ENCODE peak calls at places on chromosomes 5 and 9, in ten cellular contexts. J, O, F, C, L, T, W, V, D and Q are unnamed samples. For H3K36me3, the result is how much of the 10 kb centered on the place peaks cover.

GRCh38 chr5:138663009-138663408 is 87.8 kb upstream of the HSPA9 start:
- DNase-seq in F (no peak), V (no peak), D (peak), L (no peak), C (peak), J (no peak), T (no peak), O (no peak), W (no peak), Q (no peak)

GRCh38 chr5:89030781-89031180 is 147.8 kb upstream of the MEF2C start:
- DNase-seq in O (no peak), F (no peak), D (no peak), W (no peak), T (no peak), V (no peak), L (no peak), J (no peak), C (no peak), Q (no peak)

GRCh38 chr9:129343697-129344375 is 165.8 kb upstream of the IER5L start:
- DNase-seq in V (no peak), L (no peak), J (peak), O (no peak), C (no peak), T (no peak), F (no peak), W (no peak), D (no peak), Q (no peak)

GRCh38 chr5:120614512-120614911 is 150.4 kb downstream of the PRR16 start:
- DNase-seq in W (no peak), V (no peak), J (no peak), D (peak), C (no peak), F (no peak), L (no peak), T (peak), O (peak), Q (no peak)

GRCh38 chr9:98375138-98375726 is 119.8 kb upstream of the TBC1D2 start:
- DNase-seq in T (peak), L (peak), O (peak), F (no peak), D (peak), J (no peak), C (no peak), W (no peak), V (no peak), Q (peak)

GRCh38 chr5:141402553-141403328 is at the start of gene PCDHGA9:
- DNase-seq in C (peak), F (peak), T (no peak), D (peak), J (peak), O (peak), L (peak), W (no peak), V (no peak), Q (no peak)

GRCh38 chr5:126422994-126423788 is at the start of gene GRAMD2B:
- DNase-seq in O (peak), J (peak), L (peak), W (peak), C (peak), T (peak), D (peak), F (peak), V (peak), Q (peak)

GRCh38 chr9:120612218-120612617 is 32.3 kb upstream of the CDK5RAP2 start:
- DNase-seq in D (no peak), L (no peak), F (peak), O (no peak), C (no peak), W (peak), J (no peak), V (no peak), T (no peak), Q (no peak)

GRCh38 chr5:154189819-154190651 is 498 bp upstream of the GALNT10 start:
- DNase-seq in L (peak), D (peak), F (peak), C (peak), T (peak), V (no peak), J (peak), W (peak), O (peak), Q (peak)

GRCh38 chr5:54296386-54296785 is 14.0 kb downstream of the ARL15 start:
- DNase-seq in T (no peak), F (no peak), O (no peak), C (no peak), L (no peak), W (no peak), D (no peak), V (no peak), J (no peak), Q (no peak)

GRCh38 chr5:62767650-62768049 is 189.0 kb downstream of the LRRC70 start:
- DNase-seq in J (no peak), D (no peak), V (no peak), F (no peak), C (no peak), T (no peak), L (no peak), W (no peak), O (no peak), Q (no peak)

GRCh38 chr9:127980056-127980705 is 608 bp downstream of the EEIG1 start:
- DNase-seq in F (peak), V (no peak), C (peak), J (no peak), W (peak), O (no peak), L (peak), T (no peak), D (peak), Q (no peak)
- H2AFZ ChIP-seq in F (no peak), V (no peak), C (no peak), J (no peak), W (no peak), O (no peak), L (peak), T (peak), D (peak), Q (no peak)

GRCh38 chr5:157295247-157295646 is 29.3 kb downstream of the CYFIP2 start:
- DNase-seq in T (no peak), F (no peak), O (no peak), L (no peak), W (no peak), V (no peak), D (no peak), J (no peak), C (no peak), Q (no peak)

GRCh38 chr5:157294692-157295091 is 28.8 kb downstream of the CYFIP2 start:
- DNase-seq in W (no peak), D (no peak), C (no peak), T (no peak), J (no peak), O (no peak), F (peak), L (no peak), V (no peak), Q (no peak)

GRCh38 chr5:157290156-157290980 is 24.4 kb downstream of the CYFIP2 start:
- DNase-seq in L (no peak), C (no peak), W (no peak), F (no peak), O (peak), V (no peak), T (peak), J (no peak), D (peak), Q (no peak)

GRCh38 chr5:157290981-157291711 is 25.2 kb downstream of the CYFIP2 start:
- DNase-seq in V (no peak), C (no peak), W (no peak), F (no peak), J (no peak), T (peak), L (no peak), O (peak), D (no peak), Q (no peak)

DNA sequence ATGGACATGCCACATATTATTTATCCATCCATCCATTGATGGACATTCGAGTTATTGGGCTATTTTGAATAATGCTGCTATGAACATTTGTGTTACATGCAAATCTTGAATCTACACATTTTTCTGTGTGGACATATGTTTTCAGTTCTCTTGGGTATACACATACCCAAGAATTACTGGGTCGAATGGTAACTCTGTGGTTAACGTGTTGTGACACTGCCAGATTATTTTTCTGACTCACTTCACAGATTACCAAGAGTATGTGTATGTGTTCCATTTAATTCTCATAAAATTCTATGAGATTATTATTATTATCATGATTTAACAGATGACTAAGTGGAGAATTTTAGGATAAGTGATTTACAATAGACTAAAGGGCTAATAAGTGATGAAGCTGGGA is 26.7 kb downstream of the CYFIP2 start:
- DNase-seq in L (no peak), J (no peak), T (no peak), F (no peak), C (no peak), W (no peak), V (no peak), D (no peak), O (no peak), Q (no peak)
- H3K36me3 ChIP-seq in L (under half), J (under half), T (under half), F (under half), C (under half), W (under half), V (under half), D (under half), O (under half), Q (under half)

GRCh38 chr9:12720551-12720950 is 27.4 kb downstream of the TYRP1 start:
- DNase-seq in C (no peak), W (no peak), F (no peak), T (no peak), O (no peak), D (no peak), L (no peak), V (no peak), J (no peak), Q (no peak)

GRCh38 chr9:12716823-12717222 is 23.6 kb downstream of the TYRP1 start:
- DNase-seq in W (no peak), J (no peak), O (no peak), F (no peak), T (no peak), C (no peak), V (no peak), D (no peak), L (no peak), Q (no peak)

GRCh38 chr9:12717907-12718306 is 24.7 kb downstream of the TYRP1 start:
- DNase-seq in F (no peak), T (no peak), C (no peak), J (no peak), V (no peak), O (no peak), W (no peak), L (no peak), D (no peak), Q (no peak)

GRCh38 chr9:12719431-12719830 is 26.2 kb downstream of the TYRP1 start:
- DNase-seq in D (no peak), W (peak), V (no peak), T (peak), O (peak), F (peak), L (no peak), J (peak), C (peak), Q (no peak)

DNA sequence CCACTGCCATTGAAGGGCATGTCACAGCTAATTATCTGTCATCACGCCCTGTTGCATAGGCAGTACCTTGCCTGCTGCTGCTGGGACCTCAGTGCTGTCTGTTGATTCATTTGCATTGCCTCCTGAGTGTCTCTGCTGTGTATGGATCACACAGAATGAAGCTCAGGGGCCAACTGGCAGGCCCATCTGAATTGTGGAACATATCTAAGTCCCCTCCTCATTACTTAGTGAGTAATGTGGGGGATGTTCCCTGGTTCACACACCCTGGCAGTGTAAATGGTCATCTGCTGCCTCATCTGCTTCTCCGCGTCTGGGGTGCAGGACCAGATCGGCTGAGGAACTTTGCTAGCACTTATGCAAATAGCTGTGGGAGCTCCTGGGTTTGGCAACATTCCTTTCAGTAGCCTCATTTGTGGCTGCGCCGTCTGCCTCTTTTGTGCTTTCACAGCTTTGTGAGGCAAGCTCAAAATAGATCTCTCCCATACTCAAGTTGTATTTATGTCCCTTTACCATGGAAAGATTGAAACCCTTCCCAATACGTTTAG is 25.4 kb downstream of the TYRP1 start:
- DNase-seq in J (no peak), W (peak), F (peak), D (peak), T (peak), O (peak), C (no peak), V (no peak), L (no peak), Q (peak)
- H3K4me3 ChIP-seq in J (no peak), W (peak), F (peak), D (no peak), T (peak), O (no peak), C (no peak), V (no peak), L (no peak), Q (no peak)

GRCh38 chr5:50564079-50564478 is 102.4 kb upstream of the PARP8 start:
- DNase-seq in O (no peak), L (no peak), W (no peak), J (no peak), F (no peak), C (no peak), D (peak), V (peak), T (no peak), Q (no peak)
- H2AFZ ChIP-seq in O (no peak), L (no peak), W (no peak), J (no peak), F (no peak), C (peak), D (peak), V (peak), T (no peak), Q (no peak)

GRCh38 chr5:10400411-10400810 is 41.3 kb upstream of the ROPN1L start:
- DNase-seq in W (no peak), L (no peak), T (no peak), O (no peak), C (no peak), V (no peak), F (no peak), D (no peak), J (no peak), Q (no peak)
- H3K36me3 ChIP-seq in W (under half), L (half or more), T (half or more), O (under half), C (half or more), V (under half), F (under half), D (under half), J (half or more), Q (half or more)

DNA sequence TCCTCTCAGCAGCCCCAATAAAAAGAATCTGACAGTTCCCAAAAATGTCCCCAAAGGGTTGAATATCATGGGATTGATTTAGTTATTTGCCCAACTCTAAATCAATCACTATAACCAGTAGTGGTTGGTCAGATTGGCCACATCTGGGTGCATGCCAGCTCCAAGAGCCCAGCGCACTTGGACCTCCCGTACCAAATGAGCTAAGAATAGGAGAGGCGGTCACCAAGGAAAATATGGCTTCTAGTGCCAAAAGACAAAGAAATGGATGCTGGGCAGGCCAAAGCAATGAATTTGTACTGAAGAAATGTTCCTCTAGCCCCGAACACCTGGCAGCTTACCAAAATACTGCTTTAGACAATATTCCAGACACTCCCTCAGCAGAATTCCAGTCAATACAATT is 80.3 kb downstream of the RCL1 start:
- DNase-seq in F (no peak), V (no peak), T (no peak), J (no peak), D (no peak), C (no peak), L (no peak), W (no peak), O (no peak), Q (no peak)
- H3K4me3 ChIP-seq in F (no peak), V (no peak), T (no peak), J (no peak), D (no peak), C (no peak), L (no peak), W (no peak), O (no peak), Q (no peak)

GRCh38 chr9:105242062-105242461 is 2.4 kb upstream of the SLC44A1 start:
- DNase-seq in F (no peak), C (no peak), O (no peak), J (no peak), D (no peak), V (no peak), T (no peak), L (no peak), W (no peak), Q (no peak)

GRCh38 chr9:105243935-105244273 is 547 bp upstream of the SLC44A1 start:
- DNase-seq in T (no peak), O (no peak), C (no peak), D (no peak), J (no peak), V (no peak), W (no peak), L (no peak), F (no peak), Q (no peak)

GRCh38 chr9:105242557-105242956 is 1.9 kb upstream of the SLC44A1 start:
- DNase-seq in V (no peak), C (no peak), L (no peak), D (no peak), O (no peak), W (no peak), J (no peak), T (no peak), F (no peak), Q (no peak)

GRCh38 chr9:105243015-105243686 is 1.3 kb upstream of the SLC44A1 start:
- DNase-seq in V (no peak), W (peak), D (peak), L (no peak), O (peak), F (peak), C (peak), T (peak), J (no peak), Q (peak)

DNA sequence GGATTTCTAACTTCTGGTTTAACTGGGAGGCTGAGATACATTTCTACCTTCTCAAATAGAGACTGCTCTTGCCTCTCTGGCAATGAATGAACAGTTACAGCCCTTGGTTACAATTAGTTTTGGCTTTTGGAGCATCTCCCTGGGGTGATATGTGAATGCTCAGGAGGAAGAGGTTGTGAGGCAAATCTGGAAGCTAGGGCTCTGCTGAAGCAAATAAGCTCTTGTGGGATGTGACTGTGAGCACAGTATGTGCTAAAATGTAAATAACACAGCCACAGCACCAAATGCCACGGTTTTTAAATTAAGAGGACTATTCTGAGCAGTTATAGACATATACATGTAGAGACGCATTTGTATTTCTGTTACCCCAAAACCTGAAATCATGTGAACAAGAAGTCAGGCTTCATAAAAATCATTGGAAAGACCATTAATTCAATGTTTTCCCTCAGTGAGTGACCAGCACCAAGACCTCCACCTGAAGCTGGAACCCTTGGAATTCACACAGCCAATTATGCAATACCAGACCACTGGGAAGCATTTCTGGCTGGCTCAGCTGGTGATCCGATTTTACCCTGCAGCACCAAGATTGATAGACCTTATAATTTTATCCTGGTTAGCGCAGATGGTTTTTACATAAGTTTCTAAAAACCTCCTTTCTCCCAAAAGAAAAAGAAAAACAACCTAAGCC is 3.0 kb upstream of the SLC44A1 start:
- DNase-seq in V (no peak), D (no peak), J (no peak), F (peak), O (peak), W (no peak), C (no peak), L (no peak), T (peak), Q (no peak)
- H2AFZ ChIP-seq in V (no peak), D (no peak), J (no peak), F (no peak), O (no peak), W (peak), C (no peak), L (no peak), T (no peak), Q (no peak)

DNA sequence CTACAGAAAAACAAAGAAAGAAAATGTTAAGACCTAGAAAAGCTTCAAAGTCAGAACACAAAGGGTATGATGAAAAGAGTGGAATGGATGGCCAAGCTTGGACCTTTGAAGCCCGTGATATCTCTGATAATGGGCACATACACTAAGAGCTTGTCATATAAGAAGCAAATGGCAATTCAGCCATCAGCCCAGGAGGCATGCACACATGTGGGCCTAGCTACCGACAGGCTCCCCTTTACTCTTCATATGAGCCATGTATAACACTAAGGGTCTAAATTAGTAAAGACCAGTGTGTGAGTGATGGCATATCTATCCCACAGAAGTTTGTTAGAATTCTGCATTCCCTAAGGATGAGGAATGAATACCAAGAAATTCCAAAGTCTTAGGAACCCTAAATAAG is 20.1 kb downstream of the GRHPR start:
- DNase-seq in V (no peak), C (no peak), F (no peak), T (no peak), J (no peak), O (no peak), W (no peak), L (peak), D (no peak), Q (no peak)
- H3K36me3 ChIP-seq in V (under half), C (half or more), F (under half), T (under half), J (under half), O (under half), W (under half), L (half or more), D (under half), Q (under half)